ENCODE peak calls at places on chromosome 17, in seven cellular contexts. One of them, this sample, is unnamed.

GRCh38 chr17:33732116-33732515 is 439.0 kb upstream of the ASIC2 start:
- DNase-seq in T follicular helper cell: no peak
- DNase-seq in stimulated activated CD8-positive, alpha-beta memory T cell treated with anti-CD3 and anti-CD28 coated beads, Interleukin-7, amount 100 ng/mL, for 1 hour: no peak
- DNase-seq in stomach: no peak
- DNase-seq in esophagus squamous epithelium: no peak
- DNase-seq in T-cell: no peak
- DNase-seq in stimulated activated CD4-positive, alpha-beta T cell treated with anti-CD3 and anti-CD28 coated beads, Interleukin-4, amount 100 ng/mL, for 1 hour: no peak
- DNase-seq in this sample: no peak

GRCh38 chr17:3030096-3030495 is 33.3 kb downstream of the OR1D5 start:
- DNase-seq in T follicular helper cell: no peak
- DNase-seq in stimulated activated CD8-positive, alpha-beta memory T cell treated with anti-CD3 and anti-CD28 coated beads, Interleukin-7, amount 100 ng/mL, for 1 hour: no peak
- DNase-seq in stomach: no peak
- DNase-seq in esophagus squamous epithelium: no peak
- DNase-seq in T-cell: no peak
- DNase-seq in stimulated activated CD4-positive, alpha-beta T cell treated with anti-CD3 and anti-CD28 coated beads, Interleukin-4, amount 100 ng/mL, for 1 hour: no peak
- DNase-seq in this sample: no peak

GRCh38 chr17:79036609-79037008 is 12.6 kb downstream of the C1QTNF1 start:
- DNase-seq in T follicular helper cell: no peak
- DNase-seq in stimulated activated CD8-positive, alpha-beta memory T cell treated with anti-CD3 and anti-CD28 coated beads, Interleukin-7, amount 100 ng/mL, for 1 hour: no peak
- DNase-seq in stomach: no peak
- DNase-seq in esophagus squamous epithelium: no peak
- DNase-seq in T-cell: no peak
- DNase-seq in stimulated activated CD4-positive, alpha-beta T cell treated with anti-CD3 and anti-CD28 coated beads, Interleukin-4, amount 100 ng/mL, for 1 hour: no peak
- DNase-seq in this sample: no peak

GRCh38 chr17:44543213-44543904 is 13.9 kb upstream of the FZD2 start:
- DNase-seq in T follicular helper cell: no peak
- DNase-seq in stimulated activated CD8-positive, alpha-beta memory T cell treated with anti-CD3 and anti-CD28 coated beads, Interleukin-7, amount 100 ng/mL, for 1 hour: no peak
- DNase-seq in stomach: no peak
- DNase-seq in esophagus squamous epithelium: no peak
- DNase-seq in T-cell: no peak
- DNase-seq in stimulated activated CD4-positive, alpha-beta T cell treated with anti-CD3 and anti-CD28 coated beads, Interleukin-4, amount 100 ng/mL, for 1 hour: no peak
- DNase-seq in this sample: no peak

GRCh38 chr17:74603032-74603635 is 11.1 kb upstream of the CD300LD start:
- DNase-seq in T follicular helper cell: no peak
- DNase-seq in stimulated activated CD8-positive, alpha-beta memory T cell treated with anti-CD3 and anti-CD28 coated beads, Interleukin-7, amount 100 ng/mL, for 1 hour: no peak
- DNase-seq in stomach: no peak
- DNase-seq in esophagus squamous epithelium: no peak
- DNase-seq in T-cell: no peak
- DNase-seq in stimulated activated CD4-positive, alpha-beta T cell treated with anti-CD3 and anti-CD28 coated beads, Interleukin-4, amount 100 ng/mL, for 1 hour: no peak
- DNase-seq in this sample: peak; percentile 16

GRCh38 chr17:7408341-7408740 is 696 bp downstream of the NLGN2 start:
- DNase-seq in T follicular helper cell: no peak
- DNase-seq in stimulated activated CD8-positive, alpha-beta memory T cell treated with anti-CD3 and anti-CD28 coated beads, Interleukin-7, amount 100 ng/mL, for 1 hour: no peak
- DNase-seq in stomach: no peak
- DNase-seq in esophagus squamous epithelium: no peak
- DNase-seq in T-cell: peak; percentile 39
- DNase-seq in stimulated activated CD4-positive, alpha-beta T cell treated with anti-CD3 and anti-CD28 coated beads, Interleukin-4, amount 100 ng/mL, for 1 hour: peak; percentile 22
- DNase-seq in this sample: peak; percentile 24

GRCh38 chr17:31696184-31696602 is 162.9 kb downstream of the COPRS start:
- DNase-seq in T follicular helper cell: no peak
- DNase-seq in stimulated activated CD8-positive, alpha-beta memory T cell treated with anti-CD3 and anti-CD28 coated beads, Interleukin-7, amount 100 ng/mL, for 1 hour: no peak
- DNase-seq in stomach: peak; percentile 74
- DNase-seq in esophagus squamous epithelium: no peak
- DNase-seq in T-cell: no peak
- DNase-seq in stimulated activated CD4-positive, alpha-beta T cell treated with anti-CD3 and anti-CD28 coated beads, Interleukin-4, amount 100 ng/mL, for 1 hour: no peak
- DNase-seq in this sample: no peak

GRCh38 chr17:49508061-49508865 is 13.2 kb downstream of the NGFR start:
- DNase-seq in T follicular helper cell: no peak
- DNase-seq in stimulated activated CD8-positive, alpha-beta memory T cell treated with anti-CD3 and anti-CD28 coated beads, Interleukin-7, amount 100 ng/mL, for 1 hour: no peak
- DNase-seq in stomach: no peak
- DNase-seq in esophagus squamous epithelium: no peak
- DNase-seq in T-cell: no peak
- DNase-seq in stimulated activated CD4-positive, alpha-beta T cell treated with anti-CD3 and anti-CD28 coated beads, Interleukin-4, amount 100 ng/mL, for 1 hour: no peak
- DNase-seq in this sample: no peak

GRCh38 chr17:5499790-5500189 is 13.4 kb downstream of the MIS12 start:
- DNase-seq in T follicular helper cell: no peak
- DNase-seq in stimulated activated CD8-positive, alpha-beta memory T cell treated with anti-CD3 and anti-CD28 coated beads, Interleukin-7, amount 100 ng/mL, for 1 hour: no peak
- DNase-seq in stomach: no peak
- DNase-seq in esophagus squamous epithelium: no peak
- DNase-seq in T-cell: no peak
- DNase-seq in stimulated activated CD4-positive, alpha-beta T cell treated with anti-CD3 and anti-CD28 coated beads, Interleukin-4, amount 100 ng/mL, for 1 hour: no peak
- DNase-seq in this sample: no peak

GRCh38 chr17:75652934-75653549 is 13.9 kb downstream of the RECQL5 start:
- DNase-seq in T follicular helper cell: no peak
- DNase-seq in stimulated activated CD8-positive, alpha-beta memory T cell treated with anti-CD3 and anti-CD28 coated beads, Interleukin-7, amount 100 ng/mL, for 1 hour: no peak
- DNase-seq in stomach: no peak
- DNase-seq in esophagus squamous epithelium: no peak
- DNase-seq in T-cell: no peak
- DNase-seq in stimulated activated CD4-positive, alpha-beta T cell treated with anti-CD3 and anti-CD28 coated beads, Interleukin-4, amount 100 ng/mL, for 1 hour: no peak
- DNase-seq in this sample: no peak

GRCh38 chr17:61414936-61415251 is 15.3 kb downstream of the TBX2 start:
- DNase-seq in T follicular helper cell: no peak
- DNase-seq in stimulated activated CD8-positive, alpha-beta memory T cell treated with anti-CD3 and anti-CD28 coated beads, Interleukin-7, amount 100 ng/mL, for 1 hour: no peak
- DNase-seq in stomach: peak; percentile 18
- DNase-seq in esophagus squamous epithelium: no peak
- DNase-seq in T-cell: no peak
- DNase-seq in stimulated activated CD4-positive, alpha-beta T cell treated with anti-CD3 and anti-CD28 coated beads, Interleukin-4, amount 100 ng/mL, for 1 hour: no peak
- DNase-seq in this sample: no peak

GRCh38 chr17:33038740-33039139 is 47.1 kb downstream of the SPACA3 start:
- DNase-seq in T follicular helper cell: no peak
- DNase-seq in stimulated activated CD8-positive, alpha-beta memory T cell treated with anti-CD3 and anti-CD28 coated beads, Interleukin-7, amount 100 ng/mL, for 1 hour: no peak
- DNase-seq in stomach: no peak
- DNase-seq in esophagus squamous epithelium: no peak
- DNase-seq in T-cell: no peak
- DNase-seq in stimulated activated CD4-positive, alpha-beta T cell treated with anti-CD3 and anti-CD28 coated beads, Interleukin-4, amount 100 ng/mL, for 1 hour: no peak
- DNase-seq in this sample: no peak

GRCh38 chr17:78725448-78726021 is 56.5 kb downstream of the CYTH1 start:
- DNase-seq in T follicular helper cell: no peak
- DNase-seq in stimulated activated CD8-positive, alpha-beta memory T cell treated with anti-CD3 and anti-CD28 coated beads, Interleukin-7, amount 100 ng/mL, for 1 hour: no peak
- DNase-seq in stomach: no peak
- DNase-seq in esophagus squamous epithelium: no peak
- DNase-seq in T-cell: no peak
- DNase-seq in stimulated activated CD4-positive, alpha-beta T cell treated with anti-CD3 and anti-CD28 coated beads, Interleukin-4, amount 100 ng/mL, for 1 hour: no peak
- DNase-seq in this sample: no peak

GRCh38 chr17:81867952-81868673 is 3.0 kb downstream of the ARHGDIA start:
- DNase-seq in T follicular helper cell: no peak
- DNase-seq in stimulated activated CD8-positive, alpha-beta memory T cell treated with anti-CD3 and anti-CD28 coated beads, Interleukin-7, amount 100 ng/mL, for 1 hour: no peak
- DNase-seq in stomach: no peak
- DNase-seq in esophagus squamous epithelium: no peak
- DNase-seq in T-cell: no peak
- DNase-seq in stimulated activated CD4-positive, alpha-beta T cell treated with anti-CD3 and anti-CD28 coated beads, Interleukin-4, amount 100 ng/mL, for 1 hour: no peak
- DNase-seq in this sample: no peak

GRCh38 chr17:47956818-47957590 is 679 bp downstream of the PRR15L start:
- DNase-seq in T follicular helper cell: no peak
- DNase-seq in stimulated activated CD8-positive, alpha-beta memory T cell treated with anti-CD3 and anti-CD28 coated beads, Interleukin-7, amount 100 ng/mL, for 1 hour: no peak
- DNase-seq in stomach: no peak
- DNase-seq in esophagus squamous epithelium: no peak
- DNase-seq in T-cell: no peak
- DNase-seq in stimulated activated CD4-positive, alpha-beta T cell treated with anti-CD3 and anti-CD28 coated beads, Interleukin-4, amount 100 ng/mL, for 1 hour: no peak
- DNase-seq in this sample: no peak

GRCh38 chr17:48564200-48565023 is 13.7 kb downstream of the HOXB4 start:
- DNase-seq in T follicular helper cell: no peak
- DNase-seq in stimulated activated CD8-positive, alpha-beta memory T cell treated with anti-CD3 and anti-CD28 coated beads, Interleukin-7, amount 100 ng/mL, for 1 hour: no peak
- DNase-seq in stomach: no peak
- DNase-seq in esophagus squamous epithelium: no peak
- DNase-seq in T-cell: no peak
- DNase-seq in stimulated activated CD4-positive, alpha-beta T cell treated with anti-CD3 and anti-CD28 coated beads, Interleukin-4, amount 100 ng/mL, for 1 hour: no peak
- DNase-seq in this sample: no peak

GRCh38 chr17:79027925-79028491 is 4.0 kb downstream of the C1QTNF1 start:
- DNase-seq in T follicular helper cell: no peak
- DNase-seq in stimulated activated CD8-positive, alpha-beta memory T cell treated with anti-CD3 and anti-CD28 coated beads, Interleukin-7, amount 100 ng/mL, for 1 hour: no peak
- DNase-seq in stomach: no peak
- DNase-seq in esophagus squamous epithelium: no peak
- DNase-seq in T-cell: no peak
- DNase-seq in stimulated activated CD4-positive, alpha-beta T cell treated with anti-CD3 and anti-CD28 coated beads, Interleukin-4, amount 100 ng/mL, for 1 hour: no peak
- DNase-seq in this sample: no peak

GRCh38 chr17:720706-721539 is 6.3 kb upstream of the VPS53 start:
- DNase-seq in T follicular helper cell: no peak
- DNase-seq in stimulated activated CD8-positive, alpha-beta memory T cell treated with anti-CD3 and anti-CD28 coated beads, Interleukin-7, amount 100 ng/mL, for 1 hour: no peak
- DNase-seq in stomach: no peak
- DNase-seq in esophagus squamous epithelium: no peak
- DNase-seq in T-cell: no peak
- DNase-seq in stimulated activated CD4-positive, alpha-beta T cell treated with anti-CD3 and anti-CD28 coated beads, Interleukin-4, amount 100 ng/mL, for 1 hour: no peak
- DNase-seq in this sample: no peak

GRCh38 chr17:47966079-47966519 is 4.8 kb upstream of the CDK5RAP3 start:
- DNase-seq in T follicular helper cell: no peak
- DNase-seq in stimulated activated CD8-positive, alpha-beta memory T cell treated with anti-CD3 and anti-CD28 coated beads, Interleukin-7, amount 100 ng/mL, for 1 hour: no peak
- DNase-seq in stomach: no peak
- DNase-seq in esophagus squamous epithelium: no peak
- DNase-seq in T-cell: no peak
- DNase-seq in stimulated activated CD4-positive, alpha-beta T cell treated with anti-CD3 and anti-CD28 coated beads, Interleukin-4, amount 100 ng/mL, for 1 hour: no peak
- DNase-seq in this sample: no peak

GRCh38 chr17:29642171-29642611 is 19.5 kb upstream of the CORO6 start:
- DNase-seq in T follicular helper cell: no peak
- DNase-seq in stimulated activated CD8-positive, alpha-beta memory T cell treated with anti-CD3 and anti-CD28 coated beads, Interleukin-7, amount 100 ng/mL, for 1 hour: no peak
- DNase-seq in stomach: no peak
- DNase-seq in esophagus squamous epithelium: no peak
- DNase-seq in T-cell: no peak
- DNase-seq in stimulated activated CD4-positive, alpha-beta T cell treated with anti-CD3 and anti-CD28 coated beads, Interleukin-4, amount 100 ng/mL, for 1 hour: no peak
- DNase-seq in this sample: no peak

GRCh38 chr17:75084039-75084660 is 3.6 kb upstream of the SLC16A5 start:
- DNase-seq in T follicular helper cell: no peak
- DNase-seq in stimulated activated CD8-positive, alpha-beta memory T cell treated with anti-CD3 and anti-CD28 coated beads, Interleukin-7, amount 100 ng/mL, for 1 hour: no peak
- DNase-seq in stomach: no peak
- DNase-seq in esophagus squamous epithelium: no peak
- DNase-seq in T-cell: peak; percentile 44
- DNase-seq in stimulated activated CD4-positive, alpha-beta T cell treated with anti-CD3 and anti-CD28 coated beads, Interleukin-4, amount 100 ng/mL, for 1 hour: no peak
- DNase-seq in this sample: no peak

GRCh38 chr17:41863074-41863843 is 2.0 kb downstream of the KLHL11 start:
- DNase-seq in T follicular helper cell: no peak
- DNase-seq in stimulated activated CD8-positive, alpha-beta memory T cell treated with anti-CD3 and anti-CD28 coated beads, Interleukin-7, amount 100 ng/mL, for 1 hour: no peak
- DNase-seq in stomach: no peak
- DNase-seq in esophagus squamous epithelium: no peak
- DNase-seq in T-cell: peak; percentile 33
- DNase-seq in stimulated activated CD4-positive, alpha-beta T cell treated with anti-CD3 and anti-CD28 coated beads, Interleukin-4, amount 100 ng/mL, for 1 hour: peak; percentile 7
- DNase-seq in this sample: no peak

GRCh38 chr17:76027159-76027839 is at the start of gene EVPL:
- DNase-seq in T follicular helper cell: no peak
- DNase-seq in stimulated activated CD8-positive, alpha-beta memory T cell treated with anti-CD3 and anti-CD28 coated beads, Interleukin-7, amount 100 ng/mL, for 1 hour: no peak
- DNase-seq in stomach: peak; percentile 88
- DNase-seq in esophagus squamous epithelium: no peak
- DNase-seq in T-cell: no peak
- DNase-seq in stimulated activated CD4-positive, alpha-beta T cell treated with anti-CD3 and anti-CD28 coated beads, Interleukin-4, amount 100 ng/mL, for 1 hour: no peak
- DNase-seq in this sample: no peak

GRCh38 chr17:31549121-31549524 is 157.6 kb downstream of the RAB11FIP4 start:
- DNase-seq in T follicular helper cell: no peak
- DNase-seq in stimulated activated CD8-positive, alpha-beta memory T cell treated with anti-CD3 and anti-CD28 coated beads, Interleukin-7, amount 100 ng/mL, for 1 hour: peak; percentile 9
- DNase-seq in stomach: no peak
- DNase-seq in esophagus squamous epithelium: no peak
- DNase-seq in T-cell: no peak
- DNase-seq in stimulated activated CD4-positive, alpha-beta T cell treated with anti-CD3 and anti-CD28 coated beads, Interleukin-4, amount 100 ng/mL, for 1 hour: no peak
- DNase-seq in this sample: no peak

GRCh38 chr17:27206447-27206846 is 87.5 kb upstream of the WSB1 start:
- DNase-seq in T follicular helper cell: no peak
- DNase-seq in stimulated activated CD8-positive, alpha-beta memory T cell treated with anti-CD3 and anti-CD28 coated beads, Interleukin-7, amount 100 ng/mL, for 1 hour: no peak
- DNase-seq in stomach: no peak
- DNase-seq in esophagus squamous epithelium: no peak
- DNase-seq in T-cell: no peak
- DNase-seq in stimulated activated CD4-positive, alpha-beta T cell treated with anti-CD3 and anti-CD28 coated beads, Interleukin-4, amount 100 ng/mL, for 1 hour: no peak
- DNase-seq in this sample: no peak

GRCh38 chr17:45222273-45222993 is 748 bp downstream of the FMNL1 start:
- DNase-seq in T follicular helper cell: no peak
- DNase-seq in stimulated activated CD8-positive, alpha-beta memory T cell treated with anti-CD3 and anti-CD28 coated beads, Interleukin-7, amount 100 ng/mL, for 1 hour: no peak
- DNase-seq in stomach: no peak
- DNase-seq in esophagus squamous epithelium: no peak
- DNase-seq in T-cell: no peak
- DNase-seq in stimulated activated CD4-positive, alpha-beta T cell treated with anti-CD3 and anti-CD28 coated beads, Interleukin-4, amount 100 ng/mL, for 1 hour: peak; percentile 62
- DNase-seq in this sample: no peak

GRCh38 chr17:32551186-32551955 is 64.6 kb downstream of the CDK5R1 start:
- DNase-seq in T follicular helper cell: no peak
- DNase-seq in stimulated activated CD8-positive, alpha-beta memory T cell treated with anti-CD3 and anti-CD28 coated beads, Interleukin-7, amount 100 ng/mL, for 1 hour: no peak
- DNase-seq in stomach: no peak
- DNase-seq in esophagus squamous epithelium: no peak
- DNase-seq in T-cell: no peak
- DNase-seq in stimulated activated CD4-positive, alpha-beta T cell treated with anti-CD3 and anti-CD28 coated beads, Interleukin-4, amount 100 ng/mL, for 1 hour: no peak
- DNase-seq in this sample: no peak